ENCODE peak calls at places on chromosome 2, in seven cellular contexts. One of them, this sample, is unnamed.

GRCh38 chr2:96554293-96555145 is 18.0 kb downstream of the ARID5A start:
- DNase-seq in fibroblast of gingiva: peak
- DNase-seq in T-helper 9 cell: peak
- DNase-seq in GF-D8: no peak
- DNase-seq in activated CD4-positive, alpha-beta T cell treated with anti-CD3 and anti-CD28 coated beads, Interleukin-2, amount 50 U/mL, for 1 hour: peak
- DNase-seq in neural crest cell: peak
- DNase-seq in cardiac fibroblast: peak
- DNase-seq in this sample: peak

GRCh38 chr2:236001854-236002253 is 166.3 kb downstream of the GBX2 start:
- DNase-seq in fibroblast of gingiva: no peak
- DNase-seq in T-helper 9 cell: no peak
- DNase-seq in activated CD4-positive, alpha-beta T cell treated with anti-CD3 and anti-CD28 coated beads, Interleukin-2, amount 50 U/mL, for 1 hour: no peak
- DNase-seq in GF-D8: no peak
- DNase-seq in cardiac fibroblast: no peak
- DNase-seq in neural crest cell: no peak
- DNase-seq in this sample: peak

GRCh38 chr2:104969564-104969963 is 68.3 kb upstream of the MRPS9 start:
- DNase-seq in neural crest cell: no peak
- DNase-seq in cardiac fibroblast: no peak
- DNase-seq in activated CD4-positive, alpha-beta T cell treated with anti-CD3 and anti-CD28 coated beads, Interleukin-2, amount 50 U/mL, for 1 hour: no peak
- DNase-seq in GF-D8: no peak
- DNase-seq in T-helper 9 cell: no peak
- DNase-seq in fibroblast of gingiva: no peak
- DNase-seq in this sample: no peak

GRCh38 chr2:24054366-24055010 is 4.9 kb downstream of the FKBP1B start:
- DNase-seq in neural crest cell: no peak
- DNase-seq in T-helper 9 cell: no peak
- DNase-seq in GF-D8: no peak
- DNase-seq in cardiac fibroblast: no peak
- DNase-seq in fibroblast of gingiva: no peak
- DNase-seq in activated CD4-positive, alpha-beta T cell treated with anti-CD3 and anti-CD28 coated beads, Interleukin-2, amount 50 U/mL, for 1 hour: no peak
- DNase-seq in this sample: no peak

GRCh38 chr2:136135924-136136906 is 18.3 kb upstream of the CXCR4 start:
- DNase-seq in cardiac fibroblast: no peak
- DNase-seq in neural crest cell: no peak
- DNase-seq in activated CD4-positive, alpha-beta T cell treated with anti-CD3 and anti-CD28 coated beads, Interleukin-2, amount 50 U/mL, for 1 hour: peak
- DNase-seq in GF-D8: peak
- DNase-seq in fibroblast of gingiva: no peak
- DNase-seq in T-helper 9 cell: peak
- DNase-seq in this sample: no peak

GRCh38 chr2:176115883-176116813 is at the start of gene HOXD10:
- DNase-seq in T-helper 9 cell: no peak
- DNase-seq in neural crest cell: no peak
- DNase-seq in GF-D8: no peak
- DNase-seq in activated CD4-positive, alpha-beta T cell treated with anti-CD3 and anti-CD28 coated beads, Interleukin-2, amount 50 U/mL, for 1 hour: no peak
- DNase-seq in fibroblast of gingiva: no peak
- DNase-seq in cardiac fibroblast: no peak
- DNase-seq in this sample: no peak

GRCh38 chr2:9824441-9824840 is 18.8 kb upstream of the TAF1B start:
- DNase-seq in fibroblast of gingiva: no peak
- DNase-seq in GF-D8: no peak
- DNase-seq in neural crest cell: no peak
- DNase-seq in cardiac fibroblast: no peak
- DNase-seq in activated CD4-positive, alpha-beta T cell treated with anti-CD3 and anti-CD28 coated beads, Interleukin-2, amount 50 U/mL, for 1 hour: no peak
- DNase-seq in T-helper 9 cell: no peak
- DNase-seq in this sample: no peak

GRCh38 chr2:9249036-9249800 is 42.6 kb downstream of the ASAP2 start:
- DNase-seq in cardiac fibroblast: peak
- DNase-seq in GF-D8: no peak
- DNase-seq in T-helper 9 cell: no peak
- DNase-seq in fibroblast of gingiva: peak
- DNase-seq in neural crest cell: no peak
- DNase-seq in activated CD4-positive, alpha-beta T cell treated with anti-CD3 and anti-CD28 coated beads, Interleukin-2, amount 50 U/mL, for 1 hour: no peak
- DNase-seq in this sample: peak

GRCh38 chr2:232229917-232230310 is 148.6 kb upstream of the ALPP start:
- DNase-seq in fibroblast of gingiva: peak
- DNase-seq in neural crest cell: no peak
- DNase-seq in T-helper 9 cell: no peak
- DNase-seq in cardiac fibroblast: peak
- DNase-seq in GF-D8: no peak
- DNase-seq in activated CD4-positive, alpha-beta T cell treated with anti-CD3 and anti-CD28 coated beads, Interleukin-2, amount 50 U/mL, for 1 hour: no peak
- DNase-seq in this sample: peak

GRCh38 chr2:16709769-16710168 is 44.1 kb upstream of the CYRIA start:
- DNase-seq in cardiac fibroblast: no peak
- DNase-seq in fibroblast of gingiva: no peak
- DNase-seq in GF-D8: peak
- DNase-seq in neural crest cell: no peak
- DNase-seq in activated CD4-positive, alpha-beta T cell treated with anti-CD3 and anti-CD28 coated beads, Interleukin-2, amount 50 U/mL, for 1 hour: no peak
- DNase-seq in T-helper 9 cell: no peak
- DNase-seq in this sample: no peak

GRCh38 chr2:96236882-96237281 is 28.3 kb upstream of the STARD7 start:
- DNase-seq in T-helper 9 cell: no peak
- DNase-seq in activated CD4-positive, alpha-beta T cell treated with anti-CD3 and anti-CD28 coated beads, Interleukin-2, amount 50 U/mL, for 1 hour: no peak
- DNase-seq in GF-D8: no peak
- DNase-seq in neural crest cell: no peak
- DNase-seq in fibroblast of gingiva: no peak
- DNase-seq in cardiac fibroblast: no peak
- DNase-seq in this sample: no peak

GRCh38 chr2:224994221-224994843 is 47.9 kb downstream of the DOCK10 start:
- DNase-seq in T-helper 9 cell: no peak
- DNase-seq in neural crest cell: no peak
- DNase-seq in GF-D8: no peak
- DNase-seq in activated CD4-positive, alpha-beta T cell treated with anti-CD3 and anti-CD28 coated beads, Interleukin-2, amount 50 U/mL, for 1 hour: no peak
- DNase-seq in fibroblast of gingiva: no peak
- DNase-seq in cardiac fibroblast: no peak
- DNase-seq in this sample: peak

GRCh38 chr2:191255756-191256312 is 10.6 kb downstream of the MYO1B start:
- DNase-seq in GF-D8: no peak
- DNase-seq in cardiac fibroblast: no peak
- DNase-seq in fibroblast of gingiva: no peak
- DNase-seq in T-helper 9 cell: no peak
- DNase-seq in neural crest cell: no peak
- DNase-seq in activated CD4-positive, alpha-beta T cell treated with anti-CD3 and anti-CD28 coated beads, Interleukin-2, amount 50 U/mL, for 1 hour: no peak
- DNase-seq in this sample: no peak

GRCh38 chr2:102063948-102064678 is 72.4 kb downstream of the IL1R2 start:
- DNase-seq in activated CD4-positive, alpha-beta T cell treated with anti-CD3 and anti-CD28 coated beads, Interleukin-2, amount 50 U/mL, for 1 hour: no peak
- DNase-seq in GF-D8: peak
- DNase-seq in fibroblast of gingiva: peak
- DNase-seq in T-helper 9 cell: no peak
- DNase-seq in neural crest cell: no peak
- DNase-seq in cardiac fibroblast: peak
- DNase-seq in this sample: peak

GRCh38 chr2:65483763-65484162 is 51.4 kb upstream of the SPRED2 start:
- DNase-seq in cardiac fibroblast: no peak
- DNase-seq in neural crest cell: no peak
- DNase-seq in GF-D8: no peak
- DNase-seq in activated CD4-positive, alpha-beta T cell treated with anti-CD3 and anti-CD28 coated beads, Interleukin-2, amount 50 U/mL, for 1 hour: no peak
- DNase-seq in T-helper 9 cell: no peak
- DNase-seq in fibroblast of gingiva: no peak
- DNase-seq in this sample: no peak

GRCh38 chr2:238238766-238239551 is 879 bp downstream of the HES6 start:
- DNase-seq in activated CD4-positive, alpha-beta T cell treated with anti-CD3 and anti-CD28 coated beads, Interleukin-2, amount 50 U/mL, for 1 hour: peak
- DNase-seq in T-helper 9 cell: peak
- DNase-seq in cardiac fibroblast: no peak
- DNase-seq in neural crest cell: no peak
- DNase-seq in fibroblast of gingiva: no peak
- DNase-seq in GF-D8: peak
- DNase-seq in this sample: no peak

GRCh38 chr2:29495068-29495467 is 379.9 kb downstream of the CLIP4 start:
- DNase-seq in fibroblast of gingiva: no peak
- DNase-seq in neural crest cell: no peak
- DNase-seq in activated CD4-positive, alpha-beta T cell treated with anti-CD3 and anti-CD28 coated beads, Interleukin-2, amount 50 U/mL, for 1 hour: no peak
- DNase-seq in GF-D8: no peak
- DNase-seq in cardiac fibroblast: no peak
- DNase-seq in T-helper 9 cell: no peak
- DNase-seq in this sample: no peak

GRCh38 chr2:237689569-237690131 is 62.3 kb downstream of the LRRFIP1 start:
- DNase-seq in GF-D8: peak
- DNase-seq in T-helper 9 cell: no peak
- DNase-seq in cardiac fibroblast: no peak
- DNase-seq in fibroblast of gingiva: no peak
- DNase-seq in activated CD4-positive, alpha-beta T cell treated with anti-CD3 and anti-CD28 coated beads, Interleukin-2, amount 50 U/mL, for 1 hour: no peak
- DNase-seq in neural crest cell: no peak
- DNase-seq in this sample: peak

GRCh38 chr2:219207884-219208740 is 1.5 kb downstream of the ZFAND2B start:
- DNase-seq in cardiac fibroblast: peak
- DNase-seq in fibroblast of gingiva: peak
- DNase-seq in neural crest cell: no peak
- DNase-seq in T-helper 9 cell: no peak
- DNase-seq in GF-D8: no peak
- DNase-seq in activated CD4-positive, alpha-beta T cell treated with anti-CD3 and anti-CD28 coated beads, Interleukin-2, amount 50 U/mL, for 1 hour: no peak
- DNase-seq in this sample: peak

GRCh38 chr2:18117592-18117991 is 239.1 kb downstream of the KCNS3 start:
- DNase-seq in fibroblast of gingiva: peak
- DNase-seq in T-helper 9 cell: no peak
- DNase-seq in neural crest cell: peak
- DNase-seq in activated CD4-positive, alpha-beta T cell treated with anti-CD3 and anti-CD28 coated beads, Interleukin-2, amount 50 U/mL, for 1 hour: no peak
- DNase-seq in GF-D8: no peak
- DNase-seq in cardiac fibroblast: peak
- DNase-seq in this sample: peak

GRCh38 chr2:110114801-110115200 is 821 bp downstream of the MALL start:
- DNase-seq in activated CD4-positive, alpha-beta T cell treated with anti-CD3 and anti-CD28 coated beads, Interleukin-2, amount 50 U/mL, for 1 hour: no peak
- DNase-seq in cardiac fibroblast: no peak
- DNase-seq in neural crest cell: no peak
- DNase-seq in T-helper 9 cell: no peak
- DNase-seq in fibroblast of gingiva: no peak
- DNase-seq in GF-D8: no peak
- DNase-seq in this sample: no peak

GRCh38 chr2:200670313-200670712 is 84.5 kb downstream of the AOX1 start:
- DNase-seq in activated CD4-positive, alpha-beta T cell treated with anti-CD3 and anti-CD28 coated beads, Interleukin-2, amount 50 U/mL, for 1 hour: no peak
- DNase-seq in cardiac fibroblast: no peak
- DNase-seq in T-helper 9 cell: no peak
- DNase-seq in fibroblast of gingiva: no peak
- DNase-seq in GF-D8: no peak
- DNase-seq in neural crest cell: no peak
- DNase-seq in this sample: no peak

GRCh38 chr2:239277401-239278085 is 123.3 kb downstream of the HDAC4 start:
- DNase-seq in GF-D8: no peak
- DNase-seq in cardiac fibroblast: no peak
- DNase-seq in T-helper 9 cell: no peak
- DNase-seq in activated CD4-positive, alpha-beta T cell treated with anti-CD3 and anti-CD28 coated beads, Interleukin-2, amount 50 U/mL, for 1 hour: no peak
- DNase-seq in fibroblast of gingiva: no peak
- DNase-seq in neural crest cell: no peak
- DNase-seq in this sample: no peak

GRCh38 chr2:71801969-71802368 is 345.7 kb downstream of the CYP26B1 start:
- DNase-seq in cardiac fibroblast: peak
- DNase-seq in neural crest cell: peak
- DNase-seq in GF-D8: no peak
- DNase-seq in T-helper 9 cell: no peak
- DNase-seq in activated CD4-positive, alpha-beta T cell treated with anti-CD3 and anti-CD28 coated beads, Interleukin-2, amount 50 U/mL, for 1 hour: no peak
- DNase-seq in fibroblast of gingiva: peak
- DNase-seq in this sample: peak

GRCh38 chr2:43021791-43022500 is 204.5 kb downstream of the ZFP36L2 start:
- DNase-seq in GF-D8: no peak
- DNase-seq in cardiac fibroblast: no peak
- DNase-seq in T-helper 9 cell: no peak
- DNase-seq in fibroblast of gingiva: no peak
- DNase-seq in activated CD4-positive, alpha-beta T cell treated with anti-CD3 and anti-CD28 coated beads, Interleukin-2, amount 50 U/mL, for 1 hour: no peak
- DNase-seq in neural crest cell: peak
- DNase-seq in this sample: no peak

GRCh38 chr2:144523606-144524131 is 3.8 kb upstream of the ZEB2 start:
- DNase-seq in cardiac fibroblast: no peak
- DNase-seq in fibroblast of gingiva: peak
- DNase-seq in activated CD4-positive, alpha-beta T cell treated with anti-CD3 and anti-CD28 coated beads, Interleukin-2, amount 50 U/mL, for 1 hour: no peak
- DNase-seq in neural crest cell: no peak
- DNase-seq in T-helper 9 cell: no peak
- DNase-seq in GF-D8: no peak
- DNase-seq in this sample: peak

GRCh38 chr2:158457826-158458616 is 1.3 kb downstream of the PKP4 start:
- DNase-seq in neural crest cell: peak
- DNase-seq in fibroblast of gingiva: peak
- DNase-seq in GF-D8: peak
- DNase-seq in T-helper 9 cell: peak
- DNase-seq in activated CD4-positive, alpha-beta T cell treated with anti-CD3 and anti-CD28 coated beads, Interleukin-2, amount 50 U/mL, for 1 hour: peak
- DNase-seq in cardiac fibroblast: peak
- DNase-seq in this sample: peak

GRCh38 chr2:86703704-86704370 is 16.3 kb upstream of the RMND5A start:
- DNase-seq in fibroblast of gingiva: peak
- DNase-seq in cardiac fibroblast: peak
- DNase-seq in activated CD4-positive, alpha-beta T cell treated with anti-CD3 and anti-CD28 coated beads, Interleukin-2, amount 50 U/mL, for 1 hour: no peak
- DNase-seq in T-helper 9 cell: no peak
- DNase-seq in neural crest cell: no peak
- DNase-seq in GF-D8: no peak
- DNase-seq in this sample: peak

GRCh38 chr2:38747819-38748218 is 3.3 kb downstream of the SRSF7 start:
- DNase-seq in T-helper 9 cell: no peak
- DNase-seq in activated CD4-positive, alpha-beta T cell treated with anti-CD3 and anti-CD28 coated beads, Interleukin-2, amount 50 U/mL, for 1 hour: no peak
- DNase-seq in fibroblast of gingiva: no peak
- DNase-seq in neural crest cell: no peak
- DNase-seq in cardiac fibroblast: no peak
- DNase-seq in GF-D8: no peak
- DNase-seq in this sample: no peak

GRCh38 chr2:208642125-208642779 is 235.7 kb downstream of the PTH2R start:
- DNase-seq in GF-D8: no peak
- DNase-seq in activated CD4-positive, alpha-beta T cell treated with anti-CD3 and anti-CD28 coated beads, Interleukin-2, amount 50 U/mL, for 1 hour: no peak
- DNase-seq in cardiac fibroblast: no peak
- DNase-seq in fibroblast of gingiva: no peak
- DNase-seq in neural crest cell: no peak
- DNase-seq in T-helper 9 cell: no peak
- DNase-seq in this sample: no peak

GRCh38 chr2:134819334-134819733 is 19.1 kb upstream of the ACMSD start:
- DNase-seq in neural crest cell: no peak
- DNase-seq in T-helper 9 cell: no peak
- DNase-seq in fibroblast of gingiva: no peak
- DNase-seq in activated CD4-positive, alpha-beta T cell treated with anti-CD3 and anti-CD28 coated beads, Interleukin-2, amount 50 U/mL, for 1 hour: no peak
- DNase-seq in GF-D8: no peak
- DNase-seq in cardiac fibroblast: peak
- DNase-seq in this sample: peak

GRCh38 chr2:172722481-172722880 is 13.2 kb upstream of the RAPGEF4 start:
- DNase-seq in neural crest cell: no peak
- DNase-seq in GF-D8: no peak
- DNase-seq in fibroblast of gingiva: no peak
- DNase-seq in cardiac fibroblast: no peak
- DNase-seq in activated CD4-positive, alpha-beta T cell treated with anti-CD3 and anti-CD28 coated beads, Interleukin-2, amount 50 U/mL, for 1 hour: no peak
- DNase-seq in T-helper 9 cell: no peak
- DNase-seq in this sample: no peak

GRCh38 chr2:37215255-37215654 is 16.1 kb downstream of the CEBPZ start:
- DNase-seq in GF-D8: no peak
- DNase-seq in fibroblast of gingiva: no peak
- DNase-seq in T-helper 9 cell: no peak
- DNase-seq in activated CD4-positive, alpha-beta T cell treated with anti-CD3 and anti-CD28 coated beads, Interleukin-2, amount 50 U/mL, for 1 hour: no peak
- DNase-seq in neural crest cell: no peak
- DNase-seq in cardiac fibroblast: peak
- DNase-seq in this sample: no peak

GRCh38 chr2:241729868-241730267 is 4.6 kb upstream of the D2HGDH start:
- DNase-seq in fibroblast of gingiva: no peak
- DNase-seq in GF-D8: no peak
- DNase-seq in neural crest cell: no peak
- DNase-seq in cardiac fibroblast: no peak
- DNase-seq in T-helper 9 cell: no peak
- DNase-seq in activated CD4-positive, alpha-beta T cell treated with anti-CD3 and anti-CD28 coated beads, Interleukin-2, amount 50 U/mL, for 1 hour: no peak
- DNase-seq in this sample: no peak

GRCh38 chr2:86372641-86373502 is 35.4 kb upstream of the REEP1 start:
- DNase-seq in GF-D8: no peak
- DNase-seq in neural crest cell: peak
- DNase-seq in T-helper 9 cell: no peak
- DNase-seq in activated CD4-positive, alpha-beta T cell treated with anti-CD3 and anti-CD28 coated beads, Interleukin-2, amount 50 U/mL, for 1 hour: no peak
- DNase-seq in fibroblast of gingiva: peak
- DNase-seq in cardiac fibroblast: peak
- DNase-seq in this sample: peak

GRCh38 chr2:224042191-224042696 is 3.2 kb upstream of the SERPINE2 start:
- DNase-seq in fibroblast of gingiva: no peak
- DNase-seq in GF-D8: no peak
- DNase-seq in T-helper 9 cell: no peak
- DNase-seq in cardiac fibroblast: peak
- DNase-seq in activated CD4-positive, alpha-beta T cell treated with anti-CD3 and anti-CD28 coated beads, Interleukin-2, amount 50 U/mL, for 1 hour: no peak
- DNase-seq in neural crest cell: no peak
- DNase-seq in this sample: peak